ENCODE peak calls at places on chromosome 10, in five cellular contexts. D is fibroblast of lung, E is upper lobe of right lung, V is psoas muscle, I is tibial nerve. X is an unnamed sample. For H3K4me1, the result is how much of the 10 kb centered on the place peaks cover.

GRCh38 chr10:18473424-18474110 is 177.8 kb downstream of the NSUN6 start:
- DNase-seq in E (no peak), I (no peak), V (no peak), D (peak), X (no peak)

GRCh38 chr10:84088626-84089025 is 50.7 kb upstream of the GHITM start:
- DNase-seq in I (no peak), V (no peak), E (no peak), D (no peak), X (no peak)

GRCh38 chr10:63058236-63058635 is 74.9 kb upstream of the NRBF2 start:
- DNase-seq in E (no peak), I (no peak), D (no peak), V (no peak), X (no peak)

GRCh38 chr10:120495226-120495625 is 38.2 kb downstream of the PLPP4 start:
- DNase-seq in I (no peak), D (no peak), E (no peak), V (no peak), X (no peak)

GRCh38 chr10:121597504-121598241 is 571 bp downstream of the FGFR2 start:
- DNase-seq in E (no peak), I (no peak), V (peak), D (no peak), X (no peak)

GRCh38 chr10:31749293-31749692 is 179.3 kb downstream of the ARHGAP12 start:
- DNase-seq in I (no peak), V (peak), D (no peak), E (no peak), X (no peak)

GRCh38 chr10:79982861-79983260 is 34.0 kb upstream of the SFTPD start:
- DNase-seq in V (no peak), E (no peak), D (no peak), I (no peak), X (no peak)

GRCh38 chr10:46226232-46226631 is 60.6 kb upstream of the ANTXRL start:
- DNase-seq in E (peak), I (no peak), D (no peak), V (no peak), X (peak)

GRCh38 chr10:234708-235406 is 99.6 kb downstream of the ZMYND11 start:
- DNase-seq in E (no peak), D (peak), I (no peak), V (no peak), X (no peak)

GRCh38 chr10:88938039-88938438 is 14.5 kb downstream of the ACTA2 start:
- DNase-seq in E (no peak), V (no peak), D (no peak), I (no peak), X (no peak)

GRCh38 chr10:23885853-23886252 is 323.1 kb upstream of the KIAA1217 start:
- DNase-seq in V (no peak), E (no peak), I (no peak), D (no peak), X (no peak)

GRCh38 chr10:110919349-110919931 is at the start of gene SHOC2:
- DNase-seq in I (peak), E (peak), V (peak), D (no peak), X (peak)

GRCh38 chr10:12906051-12906541 is 95.4 kb downstream of the CCDC3 start:
- DNase-seq in I (no peak), E (no peak), D (no peak), V (peak), X (no peak)

GRCh38 chr10:114437456-114438292 is 33.4 kb upstream of the AFAP1L2 start:
- DNase-seq in D (peak), I (no peak), V (no peak), E (no peak), X (no peak)

GRCh38 chr10:35006836-35007235 is 83.3 kb downstream of the CUL2 start:
- DNase-seq in V (no peak), E (no peak), D (peak), I (no peak), X (no peak)

GRCh38 chr10:70163448-70163847 is 6.9 kb downstream of the SAR1A start:
- DNase-seq in V (no peak), E (no peak), I (no peak), D (no peak), X (no peak)

GRCh38 chr10:17425584-17426262 is 28.7 kb downstream of the ST8SIA6 start:
- DNase-seq in I (no peak), D (no peak), V (no peak), E (no peak), X (peak)

DNA sequence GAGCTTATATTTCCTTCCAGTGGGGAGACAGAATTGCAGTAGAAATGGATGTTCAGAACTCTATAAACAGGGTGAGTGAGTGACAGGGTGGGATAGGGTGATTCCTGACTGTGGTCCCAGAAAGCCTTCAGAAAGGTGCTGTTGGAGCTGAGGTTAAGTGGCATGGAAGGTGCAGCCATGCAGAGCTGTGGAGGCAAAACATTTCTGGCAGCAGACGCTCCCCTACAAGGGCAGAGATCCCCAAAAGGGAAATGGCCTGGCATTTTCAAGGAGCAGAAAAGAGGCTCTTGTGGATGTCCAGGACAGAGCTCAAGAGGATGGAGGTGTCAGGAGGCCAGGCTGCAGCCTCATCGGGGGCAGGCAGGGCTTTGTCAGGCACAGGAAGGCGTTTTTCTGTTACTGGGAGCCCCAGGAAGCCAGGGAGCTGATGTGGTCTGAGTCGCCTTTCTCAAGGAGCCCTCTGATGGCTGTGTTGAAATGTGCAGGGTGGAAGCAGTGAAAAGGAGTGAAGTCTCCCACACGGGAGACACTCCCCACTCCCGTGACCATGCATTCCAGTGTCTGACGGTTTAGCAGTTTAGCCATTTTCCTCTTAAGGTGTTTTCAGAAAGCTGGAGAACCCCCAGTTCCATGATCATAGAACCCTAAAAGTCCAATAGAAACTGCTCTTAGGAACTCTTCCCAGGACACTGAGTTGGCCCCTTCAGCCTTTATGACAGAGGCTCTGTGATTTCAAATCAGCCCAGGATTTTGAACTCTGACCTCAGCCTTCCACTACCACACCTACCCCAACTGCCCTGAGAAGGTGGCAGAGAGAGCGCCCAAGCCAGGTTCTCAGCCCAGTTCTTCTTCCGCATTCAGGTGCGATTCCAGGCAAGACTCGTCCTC is 96.2 kb downstream of the C10orf105 start:
- DNase-seq in D (peak), I (no peak), E (no peak), V (no peak), X (no peak)
- TF ChIP-seq CTCF in D (peak), I (no peak), E (peak), V (no peak), X (no peak)

DNA sequence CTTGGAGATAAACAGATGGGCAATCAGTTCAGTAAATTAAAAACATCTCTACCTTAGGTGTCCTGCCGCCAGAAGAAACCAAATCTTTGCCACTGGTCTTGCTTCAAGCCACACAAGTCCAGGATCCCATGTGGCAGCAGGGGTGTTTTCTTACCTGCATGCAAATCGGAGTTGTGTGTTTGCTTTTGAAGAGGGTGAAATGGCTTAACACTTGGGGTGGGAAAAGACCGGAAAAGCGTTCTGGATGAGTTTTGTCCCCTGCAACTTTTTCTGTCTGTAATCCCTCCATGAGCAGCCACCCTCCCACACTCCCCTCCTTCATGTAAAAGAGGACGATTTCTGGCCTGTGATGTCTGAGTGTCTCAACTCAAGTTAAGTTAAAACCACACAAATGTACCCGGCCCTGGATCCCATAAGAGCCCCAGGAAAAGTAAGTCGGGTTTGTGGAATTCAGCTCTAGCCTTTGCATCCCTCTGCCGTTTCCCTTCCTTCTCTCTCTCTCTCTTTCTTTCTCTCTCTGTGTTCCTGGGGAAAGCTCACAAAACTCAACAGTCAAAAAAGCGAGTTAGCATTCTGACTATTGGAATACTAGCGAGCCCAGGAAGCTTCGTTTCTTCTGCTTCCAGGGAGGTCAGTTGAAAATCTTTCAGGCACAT is 178.5 kb downstream of the TCF7L2 start:
- DNase-seq in E (no peak), I (no peak), V (no peak), D (no peak), X (no peak)
- H3K4me1 ChIP-seq in E (under half), I (under half), V (under half), D (under half), X (under half)

GRCh38 chr10:132449826-132450211 is 52.8 kb downstream of the PWWP2B start:
- DNase-seq in I (no peak), E (no peak), V (peak), D (no peak), X (peak)

GRCh38 chr10:132450466-132450824 is 53.4 kb downstream of the PWWP2B start:
- DNase-seq in E (no peak), I (no peak), D (no peak), V (peak), X (peak)

GRCh38 chr10:132447446-132448247 is 50.6 kb downstream of the PWWP2B start:
- DNase-seq in E (peak), D (peak), V (no peak), I (no peak), X (peak)

GRCh38 chr10:132448248-132448731 is 51.3 kb downstream of the PWWP2B start:
- DNase-seq in E (peak), I (peak), V (peak), D (peak), X (peak)

DNA sequence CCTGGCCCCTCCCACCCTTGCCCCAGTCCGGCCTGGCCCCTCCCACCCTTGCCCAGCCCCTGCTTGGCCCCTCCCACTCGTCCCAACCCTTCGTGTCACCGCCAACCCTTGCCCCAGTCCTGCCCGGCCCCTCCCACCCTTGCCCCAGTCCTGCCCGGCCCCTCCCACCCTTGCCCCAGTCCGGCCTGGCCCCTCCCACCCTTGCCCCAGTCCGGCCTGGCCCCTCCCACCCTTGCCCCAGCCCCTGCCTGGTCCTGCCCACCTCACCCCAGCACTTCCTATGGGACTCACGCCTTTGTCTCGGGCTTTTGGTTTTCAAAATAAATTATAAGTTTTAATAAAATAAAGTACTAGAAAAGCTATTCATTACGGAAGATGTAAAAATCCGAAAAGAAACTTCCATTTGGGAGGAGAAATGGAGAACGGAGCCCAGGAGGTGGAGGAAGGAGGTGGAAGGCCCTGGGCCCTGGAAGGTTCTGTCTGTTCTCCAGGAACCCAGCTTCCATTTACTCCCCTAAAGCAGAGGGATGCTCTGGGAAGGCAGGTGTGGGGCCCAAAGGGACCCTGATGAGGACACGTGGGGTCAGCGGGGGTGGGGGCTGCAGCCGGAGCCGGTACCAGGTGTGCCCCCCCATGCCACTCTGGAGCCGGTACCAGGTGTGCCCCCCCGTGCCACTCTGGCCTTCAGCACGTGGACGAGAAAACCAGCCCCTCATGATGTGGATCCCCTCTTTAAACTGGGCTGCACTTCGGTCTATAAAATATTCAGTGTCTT is 52.2 kb downstream of the PWWP2B start:
- DNase-seq in E (peak), I (no peak), D (no peak), V (no peak), X (peak)
- H3K4me3 ChIP-seq in E (no peak), I (no peak), D (no peak), V (no peak), X (no peak)

DNA sequence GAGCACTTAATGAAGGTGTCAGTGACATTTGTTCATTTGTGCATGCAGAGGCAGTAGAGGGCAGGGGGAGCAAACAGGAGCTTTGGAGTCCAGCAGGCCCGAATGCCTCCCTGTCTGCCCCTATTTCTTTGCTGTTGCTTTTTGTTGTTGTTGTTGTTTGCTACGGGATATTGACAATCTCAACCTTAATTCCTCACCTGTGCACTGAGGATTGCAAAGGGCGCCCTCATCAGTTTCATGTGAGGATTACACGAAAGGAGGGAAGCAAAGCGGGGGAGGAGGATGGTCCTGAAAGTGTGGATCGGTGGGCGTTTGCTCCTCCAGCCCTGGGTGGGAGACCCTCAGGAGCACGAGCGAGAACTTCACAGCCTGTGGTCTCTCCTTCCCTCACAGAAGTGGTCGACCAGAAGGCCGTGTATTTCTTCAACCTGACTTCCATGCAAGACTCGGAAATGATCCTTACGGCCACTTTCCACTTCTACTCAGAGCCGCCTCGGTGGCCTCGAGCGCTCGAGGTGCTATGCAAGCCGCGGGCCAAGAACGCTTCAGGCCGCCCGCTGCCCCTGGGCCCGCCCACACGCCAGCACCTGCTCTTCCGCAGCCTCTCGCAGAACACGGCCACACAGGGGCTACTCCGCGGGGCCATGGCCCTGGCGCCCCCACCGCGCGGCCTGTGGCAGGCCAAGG is 9.5 kb downstream of the GDF10 start:
- DNase-seq in E (no peak), D (no peak), V (no peak), I (no peak), X (no peak)
- TF ChIP-seq CTCF in E (peak), D (peak), V (no peak), I (no peak), X (peak)

GRCh38 chr10:124077216-124077615 is 16.2 kb downstream of the CHST15 start:
- DNase-seq in D (no peak), I (no peak), V (no peak), E (no peak), X (no peak)
- H3K4me1 ChIP-seq in D (under half), I (under half), V (under half), E (under half), X (half or more)

GRCh38 chr10:100359529-100360150 is 12.6 kb downstream of the SCD start:
- DNase-seq in D (no peak), I (no peak), V (no peak), E (no peak), X (no peak)
- H3K4me3 ChIP-seq in D (no peak), I (no peak), V (no peak), E (no peak), X (no peak)

GRCh38 chr10:133114251-133114650 is 26.5 kb downstream of the ADGRA1 start:
- DNase-seq in V (no peak), D (no peak), E (no peak), I (no peak), X (peak)
- TF ChIP-seq CTCF in V (no peak), D (no peak), E (no peak), I (no peak), X (no peak)

DNA sequence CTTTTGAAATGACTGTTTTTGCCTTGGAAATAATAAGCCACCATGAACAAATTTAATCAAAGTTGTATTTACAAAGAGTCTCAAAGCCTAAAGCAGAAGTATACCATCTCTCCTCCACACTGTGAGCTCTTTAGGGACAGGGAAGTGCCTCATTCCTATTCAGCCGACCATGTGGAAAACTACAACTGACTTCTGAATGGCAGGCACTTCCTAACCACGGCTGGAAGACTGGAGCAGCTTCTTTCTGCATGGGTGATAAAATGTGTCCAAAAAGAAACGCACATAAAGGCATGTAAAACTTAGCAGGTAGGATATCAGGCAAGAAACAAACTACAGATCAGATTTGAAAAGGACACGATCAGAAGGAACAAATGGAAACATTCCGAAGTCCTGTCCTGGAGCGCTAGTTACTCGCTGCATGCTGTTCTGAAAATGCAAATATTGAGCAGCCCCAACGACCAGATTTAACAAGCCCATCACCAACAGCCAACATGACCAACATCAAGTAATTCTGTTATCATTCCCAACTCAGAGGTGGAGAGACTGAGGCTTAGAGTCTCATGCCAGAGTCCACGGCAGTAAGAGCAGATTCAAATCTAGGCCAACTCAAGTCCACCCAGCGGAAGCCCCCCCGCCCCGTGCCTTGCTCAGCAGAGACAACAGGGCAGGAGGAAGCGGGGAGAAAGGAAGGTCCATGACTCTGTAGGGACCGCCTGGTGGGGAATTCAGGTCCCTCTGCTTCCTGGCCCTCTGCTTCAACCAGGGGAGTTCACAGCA is 26.5 kb downstream of the CTBP2 start:
- DNase-seq in D (no peak), I (no peak), E (peak), V (no peak), X (peak)
- H3K4me1 ChIP-seq in D (under half), I (under half), E (under half), V (half or more), X (half or more)

GRCh38 chr10:29646960-29647431 is 12.2 kb upstream of the SVIL start:
- DNase-seq in V (no peak), E (no peak), I (no peak), D (peak), X (no peak)
- H3K4me3 ChIP-seq in V (peak), E (no peak), I (no peak), D (no peak), X (no peak)

DNA sequence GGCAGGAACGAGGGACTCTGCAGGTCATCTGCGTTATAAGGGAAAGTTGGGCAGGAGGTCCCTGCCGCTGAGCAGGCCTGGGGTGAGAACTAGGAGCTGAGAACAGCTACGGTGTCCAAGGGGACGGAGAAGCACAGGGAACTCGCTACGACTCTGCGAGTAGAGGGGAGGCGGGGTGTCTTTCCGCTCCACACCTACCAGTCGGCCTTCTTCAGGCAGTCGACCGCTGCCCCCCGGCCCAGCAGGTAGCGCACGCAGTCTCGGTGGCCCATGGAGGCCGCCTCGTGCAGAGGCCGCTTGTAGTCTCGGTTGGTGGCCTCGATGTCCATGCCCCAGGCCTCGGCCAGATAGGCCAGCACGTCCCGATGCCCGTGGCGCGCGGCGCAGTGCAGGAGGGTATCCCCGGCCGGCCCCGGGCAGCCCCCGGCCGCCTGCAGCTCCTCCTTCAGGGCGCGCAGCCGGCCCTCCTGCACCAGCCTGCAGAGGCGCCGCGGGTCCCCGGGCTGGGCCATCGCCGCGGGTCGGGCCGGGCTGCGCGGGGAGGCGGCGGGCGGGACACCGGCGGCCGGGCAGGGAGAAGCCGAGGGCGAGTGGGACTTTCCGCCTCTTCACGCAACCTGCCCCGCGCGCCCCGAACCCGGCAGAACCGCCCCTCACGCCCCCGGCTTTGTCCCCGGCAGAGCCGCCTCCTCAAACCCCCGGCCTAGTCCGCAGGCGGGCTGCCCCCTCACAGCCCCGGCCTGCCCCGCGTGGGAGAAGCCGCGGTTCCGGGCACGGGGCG is 660 bp downstream of the ANKRD16 start:
- DNase-seq in I (no peak), D (peak), V (peak), E (peak), X (peak)
- TF ChIP-seq CTCF in I (no peak), D (no peak), V (no peak), E (no peak), X (no peak)

X was measured in spleen.